ENCODE peak calls at places on chromosomes 7 and 10, in seven cellular contexts. One of them, this sample, is unnamed.
A peak's percentile ranks its signal among the peaks of the same experiment; 100 is the strongest.

GRCh38 chr10:132940791-132941465 is 1.4 kb downstream of the CFAP46 start:
- DNase-seq in spleen: peak; percentile 76
- DNase-seq in GM23338: no peak
- DNase-seq in hepatocyte: no peak
- DNase-seq in mammary epithelial cell: no peak
- DNase-seq in psoas muscle: no peak
- DNase-seq in OCI-LY7: no peak
- DNase-seq in this sample: no peak

GRCh38 chr10:125054216-125054615 is 106.1 kb downstream of the CTBP2 start:
- DNase-seq in spleen: no peak
- DNase-seq in GM23338: no peak
- DNase-seq in hepatocyte: no peak
- DNase-seq in mammary epithelial cell: no peak
- DNase-seq in psoas muscle: no peak
- DNase-seq in OCI-LY7: no peak
- DNase-seq in this sample: no peak

GRCh38 chr10:110756886-110757285 is 112.8 kb downstream of the RBM20 start:
- DNase-seq in spleen: no peak
- DNase-seq in GM23338: no peak
- DNase-seq in hepatocyte: no peak
- DNase-seq in mammary epithelial cell: no peak
- DNase-seq in psoas muscle: no peak
- DNase-seq in OCI-LY7: no peak
- DNase-seq in this sample: no peak

GRCh38 chr10:102267748-102268147 is 22.4 kb downstream of the GBF1 start:
- DNase-seq in spleen: no peak
- DNase-seq in GM23338: no peak
- DNase-seq in hepatocyte: no peak
- DNase-seq in mammary epithelial cell: peak; percentile 60
- DNase-seq in psoas muscle: no peak
- DNase-seq in OCI-LY7: no peak
- DNase-seq in this sample: no peak

GRCh38 chr7:36960105-36960504 is 235.8 kb upstream of the AOAH start:
- DNase-seq in spleen: no peak
- DNase-seq in GM23338: no peak
- DNase-seq in hepatocyte: no peak
- DNase-seq in mammary epithelial cell: no peak
- DNase-seq in psoas muscle: no peak
- DNase-seq in OCI-LY7: no peak
- DNase-seq in this sample: no peak

GRCh38 chr10:70163448-70163847 is 6.9 kb downstream of the SAR1A start:
- DNase-seq in spleen: no peak
- DNase-seq in GM23338: no peak
- DNase-seq in hepatocyte: no peak
- DNase-seq in mammary epithelial cell: no peak
- DNase-seq in psoas muscle: no peak
- DNase-seq in OCI-LY7: no peak
- DNase-seq in this sample: no peak

GRCh38 chr10:15300697-15301096 is 70.4 kb downstream of the FAM171A1 start:
- DNase-seq in spleen: no peak
- DNase-seq in GM23338: no peak
- DNase-seq in hepatocyte: no peak
- DNase-seq in mammary epithelial cell: no peak
- DNase-seq in psoas muscle: no peak
- DNase-seq in OCI-LY7: no peak
- DNase-seq in this sample: no peak

GRCh38 chr7:2680256-2680655 is 7.7 kb upstream of the AMZ1 start:
- DNase-seq in spleen: no peak
- DNase-seq in GM23338: no peak
- DNase-seq in hepatocyte: no peak
- DNase-seq in mammary epithelial cell: no peak
- DNase-seq in psoas muscle: no peak
- DNase-seq in OCI-LY7: no peak
- DNase-seq in this sample: no peak

GRCh38 chr10:101611096-101611495 is 23.0 kb downstream of the DPCD start:
- DNase-seq in spleen: no peak
- DNase-seq in GM23338: no peak
- DNase-seq in hepatocyte: no peak
- DNase-seq in mammary epithelial cell: no peak
- DNase-seq in psoas muscle: no peak
- DNase-seq in OCI-LY7: no peak
- DNase-seq in this sample: no peak

GRCh38 chr10:79404231-79404609 is 41.2 kb downstream of the ZCCHC24 start:
- DNase-seq in spleen: peak; percentile 72
- DNase-seq in GM23338: peak; percentile 41
- DNase-seq in hepatocyte: peak; percentile 81
- DNase-seq in mammary epithelial cell: peak; percentile 23
- DNase-seq in psoas muscle: peak; percentile 81
- DNase-seq in OCI-LY7: no peak
- DNase-seq in this sample: no peak

GRCh38 chr7:88218836-88219605 is 817 bp downstream of the SRI start:
- DNase-seq in spleen: peak; percentile 87
- DNase-seq in GM23338: peak; percentile 60
- DNase-seq in hepatocyte: peak; percentile 67
- DNase-seq in mammary epithelial cell: peak; percentile 55
- DNase-seq in psoas muscle: peak; percentile 58
- DNase-seq in OCI-LY7: peak; percentile 62
- DNase-seq in this sample: peak; percentile 34

DNA sequence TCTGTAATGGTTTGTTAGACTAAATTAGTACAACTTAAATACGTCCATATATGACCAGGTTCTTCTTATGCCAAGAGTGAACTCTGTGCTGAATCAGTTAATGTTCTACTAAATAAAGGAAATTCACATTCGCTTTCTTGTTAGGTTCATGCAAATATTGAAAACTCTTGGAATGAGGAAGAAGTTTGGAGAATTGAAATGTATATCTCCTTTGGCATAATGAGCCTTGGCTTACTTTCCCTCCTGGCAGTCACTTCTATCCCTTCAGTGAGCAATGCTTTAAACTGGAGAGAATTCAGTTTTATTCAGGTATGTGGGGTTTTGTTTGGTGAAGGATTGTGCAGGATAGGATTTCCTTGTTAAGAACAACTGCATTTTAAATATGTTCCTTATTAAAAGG is 15.2 kb upstream of the CFAP69 start:
- DNase-seq in spleen: no peak
- DNase-seq in GM23338: no peak
- DNase-seq in hepatocyte: no peak
- DNase-seq in mammary epithelial cell: no peak
- DNase-seq in psoas muscle: no peak
- DNase-seq in OCI-LY7: no peak
- DNase-seq in this sample: no peak
- H3K27ac ChIP-seq in spleen: no peak overlapping the region
- H3K27ac ChIP-seq in GM23338: no peak overlapping the region
- H3K27ac ChIP-seq in hepatocyte: peak overlapping the region; percentile 36
- H3K27ac ChIP-seq in mammary epithelial cell: no peak overlapping the region
- H3K27ac ChIP-seq in psoas muscle: no peak overlapping the region
- H3K27ac ChIP-seq in OCI-LY7: no peak overlapping the region
- H3K27ac ChIP-seq in this sample: no peak overlapping the region

GRCh38 chr10:17597386-17597785 is 19.8 kb downstream of the HACD1 start:
- DNase-seq in spleen: no peak
- DNase-seq in GM23338: no peak
- DNase-seq in hepatocyte: no peak
- DNase-seq in mammary epithelial cell: no peak
- DNase-seq in psoas muscle: no peak
- DNase-seq in OCI-LY7: no peak
- DNase-seq in this sample: no peak

DNA sequence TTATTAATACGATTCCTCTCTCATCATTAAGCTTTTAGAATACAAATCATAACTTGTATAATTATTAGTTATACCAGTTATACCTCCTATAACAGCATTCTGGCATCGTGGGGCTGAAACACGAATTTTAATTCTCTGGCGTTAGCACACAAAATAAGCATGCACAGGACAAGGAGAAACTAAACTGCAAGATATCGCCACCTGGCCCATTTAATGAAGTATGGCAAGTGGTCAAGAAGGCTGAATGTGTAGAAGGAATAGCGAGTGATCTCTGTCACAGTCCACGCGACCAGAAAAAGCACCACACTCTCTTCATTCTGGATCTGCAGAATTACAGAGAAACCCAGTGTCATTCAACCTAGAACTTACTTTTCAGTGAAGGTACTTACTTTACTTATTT is 18.1 kb downstream of the HACD1 start:
- DNase-seq in spleen: no peak
- DNase-seq in GM23338: peak; percentile 64
- DNase-seq in hepatocyte: peak; percentile 11
- DNase-seq in mammary epithelial cell: no peak
- DNase-seq in psoas muscle: no peak
- DNase-seq in OCI-LY7: no peak
- DNase-seq in this sample: peak; percentile 31
- TF ChIP-seq CTCF in spleen: peak; percentile 43
- TF ChIP-seq CTCF in GM23338: peak; percentile 52
- TF ChIP-seq CTCF in hepatocyte: peak; percentile 33
- TF ChIP-seq CTCF in mammary epithelial cell: no peak
- TF ChIP-seq CTCF in psoas muscle: no peak
- TF ChIP-seq CTCF in OCI-LY7: peak; percentile 28
- TF ChIP-seq CTCF in this sample: peak; percentile 20

GRCh38 chr10:71735709-71736569 is 16.4 kb upstream of the C10orf105 start:
- DNase-seq in spleen: peak; percentile 93
- DNase-seq in GM23338: no peak
- DNase-seq in hepatocyte: no peak
- DNase-seq in mammary epithelial cell: no peak
- DNase-seq in psoas muscle: no peak
- DNase-seq in OCI-LY7: peak; percentile 54
- DNase-seq in this sample: no peak
- H3K27ac ChIP-seq in spleen: peak overlapping the region; percentile 83
- H3K27ac ChIP-seq in GM23338: no peak overlapping the region
- H3K27ac ChIP-seq in hepatocyte: no peak overlapping the region
- H3K27ac ChIP-seq in mammary epithelial cell: no peak overlapping the region
- H3K27ac ChIP-seq in psoas muscle: peak overlapping the region; percentile 63
- H3K27ac ChIP-seq in OCI-LY7: peak overlapping the region; percentile 42
- H3K27ac ChIP-seq in this sample: peak overlapping the region; percentile 88

DNA sequence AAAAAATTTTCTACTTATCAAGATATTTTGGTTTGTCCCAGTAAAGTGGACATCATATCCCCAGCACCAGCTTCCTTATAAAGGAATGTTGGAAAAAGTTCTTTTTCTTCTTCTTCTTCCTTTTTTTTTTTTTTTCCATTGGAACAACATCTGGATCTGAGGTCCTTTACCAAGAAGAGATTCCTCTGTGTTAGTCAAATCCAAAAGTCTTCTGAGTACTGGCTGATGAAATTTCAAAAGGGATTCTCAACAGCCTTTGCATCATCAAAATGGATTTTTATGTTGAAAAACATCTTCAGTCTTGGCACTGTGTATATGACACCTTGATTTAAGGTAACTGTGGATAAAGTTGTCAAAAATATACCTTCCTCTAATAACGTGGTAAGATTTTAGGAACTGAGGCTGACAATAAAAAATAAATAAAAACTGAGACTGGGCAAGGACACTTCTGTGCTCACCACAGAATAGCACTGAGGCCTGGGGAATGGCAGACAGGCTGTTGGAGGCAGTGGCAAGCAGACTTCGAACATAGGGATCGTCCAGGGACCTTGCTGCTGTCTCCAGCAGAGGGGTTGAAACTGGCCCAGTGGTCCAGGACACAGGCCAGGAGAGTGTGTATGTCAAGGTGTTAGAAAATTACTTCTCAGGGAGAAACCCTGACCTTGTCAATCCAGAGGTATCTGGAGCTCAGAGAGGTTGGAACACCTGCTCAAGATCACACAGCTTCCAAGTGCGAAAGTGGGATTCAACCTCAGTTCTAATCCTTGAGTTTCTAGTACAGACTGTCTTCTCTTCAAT is 130.4 kb downstream of the PTPN20 start:
- DNase-seq in spleen: no peak
- DNase-seq in GM23338: no peak
- DNase-seq in hepatocyte: no peak
- DNase-seq in mammary epithelial cell: no peak
- DNase-seq in psoas muscle: no peak
- DNase-seq in OCI-LY7: no peak
- DNase-seq in this sample: no peak
- TF ChIP-seq CTCF in spleen: no peak
- TF ChIP-seq CTCF in GM23338: no peak
- TF ChIP-seq CTCF in hepatocyte: no peak
- TF ChIP-seq CTCF in mammary epithelial cell: no peak
- TF ChIP-seq CTCF in psoas muscle: no peak
- TF ChIP-seq CTCF in OCI-LY7: no peak
- TF ChIP-seq CTCF in this sample: no peak

This sample was measured in RWPE1.